ENCODE peak calls at places on chromosome 3, in six cellular contexts. P, C, W, R, F and H are unnamed samples. For H3K9me3, the result is how much of the 10 kb centered on the place peaks cover.

GRCh38 chr3:112002458-112002971 is 3.8 kb downstream of the TAGLN3 start:
- DNase-seq in P (no peak), C (no peak), W (no peak), R (no peak), F (peak), H (no peak)

GRCh38 chr3:167864559-167864887 is 129.0 kb downstream of the SERPINI1 start:
- DNase-seq in P (no peak), C (peak), W (no peak), R (no peak), F (no peak), H (no peak)

GRCh38 chr3:17088602-17089313 is 204.0 kb downstream of the PLCL2 start:
- DNase-seq in P (peak), C (no peak), W (peak), R (peak), F (no peak), H (no peak)

GRCh38 chr3:149895339-149895738 is 75.4 kb downstream of the PFN2 start:
- DNase-seq in P (no peak), C (no peak), W (no peak), R (no peak), F (no peak), H (no peak)

GRCh38 chr3:15499536-15499935 is 22.0 kb downstream of the COLQ start:
- DNase-seq in P (no peak), C (peak), W (no peak), R (no peak), F (no peak), H (no peak)

GRCh38 chr3:31516757-31517156 is 16.0 kb upstream of the STT3B start:
- DNase-seq in P (no peak), C (no peak), W (no peak), R (no peak), F (no peak), H (no peak)

GRCh38 chr3:113266738-113267137 is 55.4 kb downstream of the BOC start:
- DNase-seq in P (no peak), C (no peak), W (no peak), R (no peak), F (no peak), H (no peak)

GRCh38 chr3:136162322-136162721 is 33.8 kb downstream of the MSL2 start:
- DNase-seq in P (no peak), C (no peak), W (no peak), R (no peak), F (no peak), H (no peak)

GRCh38 chr3:188006726-188007393 is 147.1 kb upstream of the LPP start:
- DNase-seq in P (no peak), C (no peak), W (no peak), R (no peak), F (no peak), H (no peak)

GRCh38 chr3:181782306-181782924 is 70.7 kb downstream of the SOX2 start:
- DNase-seq in P (no peak), C (no peak), W (no peak), R (no peak), F (peak), H (no peak)

GRCh38 chr3:11161666-11162065 is 7.4 kb downstream of the HRH1 start:
- DNase-seq in P (no peak), C (no peak), W (no peak), R (no peak), F (no peak), H (no peak)

GRCh38 chr3:65568497-65568896 is 470.2 kb downstream of the MAGI1 start:
- DNase-seq in P (no peak), C (no peak), W (no peak), R (no peak), F (no peak), H (no peak)

GRCh38 chr3:46910166-46910760 is 32.7 kb downstream of the PTH1R start:
- DNase-seq in P (no peak), C (peak), W (no peak), R (no peak), F (no peak), H (no peak)

GRCh38 chr3:50189274-50189673 is 2.1 kb upstream of the GNAT1 start:
- DNase-seq in P (no peak), C (peak), W (peak), R (no peak), F (no peak), H (peak)

GRCh38 chr3:43410575-43410974 is 124.2 kb downstream of the SNRK start:
- DNase-seq in P (no peak), C (no peak), W (no peak), R (no peak), F (no peak), H (no peak)

GRCh38 chr3:153252963-153253362 is 90.9 kb downstream of the RAP2B start:
- DNase-seq in P (no peak), C (no peak), W (no peak), R (no peak), F (peak), H (no peak)

GRCh38 chr3:120144267-120144666 is 50.0 kb upstream of the GSK3B start:
- DNase-seq in P (no peak), C (no peak), W (no peak), R (no peak), F (peak), H (no peak)

GRCh38 chr3:190606596-190606995 is 92.7 kb downstream of the IL1RAP start:
- DNase-seq in P (no peak), C (no peak), W (no peak), R (no peak), F (no peak), H (no peak)

GRCh38 chr3:190608850-190609589 is 95.1 kb downstream of the IL1RAP start:
- DNase-seq in P (no peak), C (no peak), W (no peak), R (no peak), F (no peak), H (peak)

GRCh38 chr3:190601597-190601996 is 87.7 kb downstream of the IL1RAP start:
- DNase-seq in P (no peak), C (no peak), W (no peak), R (no peak), F (no peak), H (no peak)

DNA sequence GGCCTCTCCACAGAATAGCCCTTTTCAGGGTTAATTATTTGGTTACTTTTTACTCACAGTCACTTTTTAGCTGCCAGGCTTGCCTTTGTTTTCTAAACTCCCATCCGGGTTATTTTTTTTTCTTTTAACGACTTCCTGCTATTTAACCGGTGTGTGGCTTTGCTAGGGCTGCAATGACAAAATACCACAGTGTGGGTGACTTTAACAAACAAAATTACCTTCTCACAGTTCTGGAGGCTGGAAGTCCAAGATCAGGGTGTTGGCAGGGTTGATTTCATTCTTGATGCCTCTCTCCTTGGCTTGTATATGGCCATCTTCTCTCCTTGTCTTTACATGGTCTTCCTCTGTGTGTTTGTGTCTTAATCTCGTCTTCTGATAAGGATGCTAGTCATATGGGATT is 91.5 kb downstream of the IL1RAP start:
- DNase-seq in P (no peak), C (no peak), W (no peak), R (no peak), F (no peak), H (no peak)
- H3K9me3 ChIP-seq in P (under half), C (under half), W (under half), R (under half), F (under half), H (under half)

DNA sequence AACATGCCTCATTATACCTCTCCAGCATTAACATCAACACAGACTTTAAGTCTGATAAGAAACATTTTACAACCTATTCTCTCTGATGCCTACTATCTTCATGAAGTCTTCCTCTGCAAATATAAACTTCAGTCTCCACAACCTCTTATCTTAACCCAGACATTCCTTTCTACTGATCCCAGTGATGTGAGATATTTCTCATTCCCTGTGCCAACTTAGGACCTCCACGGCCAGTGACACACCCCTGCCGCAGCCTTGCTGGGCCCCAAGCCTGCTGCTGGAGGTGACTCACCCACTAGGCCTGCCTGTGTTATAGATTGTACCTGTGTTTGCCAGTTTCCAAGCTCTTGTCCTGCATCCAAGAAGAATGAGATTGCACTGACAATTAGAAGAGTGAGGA is 734.5 kb upstream of the CADM2 start:
- DNase-seq in P (no peak), C (no peak), W (no peak), R (no peak), F (no peak), H (no peak)
- H3K9me3 ChIP-seq in P (under half), C (under half), W (under half), R (under half), F (under half), H (under half)

DNA sequence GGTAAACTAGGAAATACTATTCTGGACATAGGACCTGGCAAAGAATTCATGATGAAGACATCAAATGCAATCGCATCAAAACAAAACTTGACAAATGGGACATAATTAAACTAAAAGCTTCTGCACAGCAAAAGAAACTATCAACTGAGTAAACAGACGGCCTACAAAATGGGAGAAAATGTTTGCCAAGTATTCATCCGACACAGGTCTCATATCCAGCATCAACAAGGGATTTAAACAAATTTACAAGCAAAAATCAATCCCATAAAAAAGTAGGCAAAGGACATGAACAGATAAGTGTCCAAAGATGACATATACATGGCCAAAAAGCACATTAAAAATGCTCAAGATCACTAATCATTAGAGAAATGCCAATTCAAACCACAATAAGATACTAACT is 1088.9 kb downstream of the NAALADL2 start:
- DNase-seq in P (no peak), C (no peak), W (no peak), R (no peak), F (no peak), H (no peak)
- H3K9me3 ChIP-seq in P (under half), C (under half), W (under half), R (under half), F (under half), H (under half)

DNA sequence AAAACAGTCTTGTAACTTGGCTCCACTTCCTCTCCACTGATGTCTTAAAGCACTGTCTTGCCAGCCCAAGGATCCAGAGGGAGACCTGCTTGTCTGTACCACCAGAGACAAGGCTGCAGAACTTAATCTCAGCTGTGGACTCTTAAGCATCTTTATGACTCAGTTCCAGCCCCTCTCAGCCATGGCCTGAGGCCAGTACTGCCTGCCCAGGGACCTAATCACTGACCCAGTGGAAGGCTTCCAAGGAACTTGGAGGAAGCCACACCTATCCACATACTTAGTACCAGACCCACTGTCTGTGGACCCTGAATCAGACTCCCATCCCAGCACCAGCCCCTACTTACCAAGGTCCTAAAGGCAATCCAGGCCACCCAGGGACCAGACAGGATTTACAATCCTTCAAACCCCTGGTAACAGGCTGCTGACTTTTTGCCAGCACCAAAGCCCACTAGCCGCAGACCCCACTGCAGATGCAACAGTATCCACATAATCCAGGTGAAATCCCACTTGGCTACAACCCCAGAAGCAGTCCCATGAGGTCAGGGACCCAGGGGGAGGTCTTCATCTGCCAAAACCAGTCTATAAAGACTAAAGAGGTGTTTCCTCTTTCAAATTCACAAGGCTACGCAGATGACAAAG is 41.9 kb upstream of the PRR20G start:
- DNase-seq in P (no peak), C (no peak), W (no peak), R (no peak), F (no peak), H (no peak)
- H3K9me3 ChIP-seq in P (under half), C (under half), W (under half), R (under half), F (under half), H (under half)

GRCh38 chr3:355622-356021 is 159.1 kb downstream of the CHL1 start:
- DNase-seq in P (no peak), C (no peak), W (peak), R (no peak), F (no peak), H (peak)

GRCh38 chr3:362939-363338 is 166.4 kb downstream of the CHL1 start:
- DNase-seq in P (no peak), C (no peak), W (no peak), R (no peak), F (no peak), H (no peak)

GRCh38 chr3:356947-357346 is 160.4 kb downstream of the CHL1 start:
- DNase-seq in P (no peak), C (no peak), W (peak), R (no peak), F (no peak), H (no peak)

GRCh38 chr3:364287-364686 is 167.7 kb downstream of the CHL1 start:
- DNase-seq in P (no peak), C (no peak), W (no peak), R (no peak), F (no peak), H (no peak)

GRCh38 chr3:359672-360071 is 163.1 kb downstream of the CHL1 start:
- DNase-seq in P (no peak), C (no peak), W (no peak), R (no peak), F (no peak), H (no peak)
- H3K9me3 ChIP-seq in P (under half), C (under half), W (under half), R (under half), F (under half), H (under half)

GRCh38 chr3:155239960-155240359 is 53.5 kb downstream of the STRIT1 start:
- DNase-seq in P (no peak), C (no peak), W (no peak), R (no peak), F (no peak), H (no peak)
- H3K9me3 ChIP-seq in P (under half), C (under half), W (under half), R (under half), F (under half), H (under half)